ENCODE peak calls at places on chromosomes 1 and 21, in nine cellular contexts. V is fibroblast of lung, D is ELF-1, E is gastrocnemius medialis, X is amygdala, B is A549, F is nucleus accumbens, G is WTC11, L is AG08395. N is an unnamed sample.

GRCh38 chr1:197471248-197472035 is 203.4 kb downstream of the CRB1 start:
- DNase-seq in V (peak; percentile 18), D (peak; percentile 18), E (no peak), X (no peak), B (no peak), F (no peak), G (no peak), L (no peak), N (no peak)

GRCh38 chr1:243250102-243250501 is 5.0 kb downstream of the CEP170 start:
- DNase-seq in V (no peak), D (no peak), E (no peak), X (no peak), B (no peak), F (no peak), G (no peak), L (no peak), N (no peak)

GRCh38 chr1:66676616-66677298 is 75.5 kb upstream of the DYNLT5 start:
- DNase-seq in V (peak; percentile 57), D (no peak), E (no peak), X (no peak), B (peak; percentile 17), F (no peak), G (no peak), L (peak; percentile 74), N (no peak)

GRCh38 chr1:1308756-1309524 is 543 bp downstream of the PUSL1 start:
- DNase-seq in V (no peak), D (peak; percentile 69), E (no peak), X (no peak), B (no peak), F (no peak), G (no peak), L (no peak), N (peak; percentile 70)

GRCh38 chr1:242318140-242318539 is 206.4 kb downstream of the PLD5 start:
- DNase-seq in V (no peak), D (peak; percentile 39), E (no peak), X (no peak), B (no peak), F (no peak), G (peak; percentile 11), L (no peak), N (peak; percentile 43)

GRCh38 chr21:37711294-37711844 is 204.9 kb downstream of the KCNJ6 start:
- DNase-seq in V (no peak), D (no peak), E (no peak), X (no peak), B (no peak), F (no peak), G (no peak), L (no peak), N (no peak)

GRCh38 chr1:13893456-13893855 is 193.5 kb downstream of the PRDM2 start:
- DNase-seq in V (no peak), D (no peak), E (no peak), X (no peak), B (no peak), F (no peak), G (no peak), L (no peak), N (no peak)

GRCh38 chr1:223087231-223087990 is 55.6 kb downstream of the TLR5 start:
- DNase-seq in V (peak; percentile 56), D (no peak), E (no peak), X (no peak), B (no peak), F (no peak), G (no peak), L (no peak), N (no peak)

GRCh38 chr21:42403611-42404231 is at the start of gene UBASH3A:
- DNase-seq in V (no peak), D (no peak), E (no peak), X (no peak), B (no peak), F (no peak), G (no peak), L (no peak), N (no peak)

N was measured in islet precursor cell.